ENCODE peak calls at places on chromosomes 16 and 17, in four cellular contexts. One of them, this sample, is unnamed.

GRCh38 chr16:13923703-13924298 is 3.8 kb downstream of the ERCC4 start:
- DNase-seq in K562: peak
- DNase-seq in A549: peak
- DNase-seq in HepG2: peak
- DNase-seq in this sample: no peak

GRCh38 chr17:79912552-79913330 is 73.5 kb upstream of the CBX4 start:
- DNase-seq in K562: no peak
- DNase-seq in A549: no peak
- DNase-seq in HepG2: no peak
- DNase-seq in this sample: no peak

GRCh38 chr16:54265558-54266213 is 20.9 kb downstream of the IRX3 start:
- DNase-seq in K562: no peak
- DNase-seq in A549: no peak
- DNase-seq in HepG2: peak
- DNase-seq in this sample: no peak

GRCh38 chr17:51056813-51057510 is 63.7 kb downstream of the SPAG9 start:
- DNase-seq in K562: peak
- DNase-seq in A549: peak
- DNase-seq in HepG2: peak
- DNase-seq in this sample: peak

GRCh38 chr17:45160505-45161287 is 979 bp upstream of the HEXIM2 start:
- DNase-seq in K562: peak
- DNase-seq in A549: peak
- DNase-seq in HepG2: peak
- DNase-seq in this sample: peak

GRCh38 chr17:80130992-80131391 is 15.9 kb downstream of the EIF4A3 start:
- DNase-seq in K562: no peak
- DNase-seq in A549: no peak
- DNase-seq in HepG2: peak
- DNase-seq in this sample: no peak

GRCh38 chr16:66344533-66345145 is 21.9 kb upstream of the CDH5 start:
- DNase-seq in K562: peak
- DNase-seq in A549: peak
- DNase-seq in HepG2: peak
- DNase-seq in this sample: no peak

GRCh38 chr16:17331071-17331521 is 139.7 kb downstream of the XYLT1 start:
- DNase-seq in K562: no peak
- DNase-seq in A549: no peak
- DNase-seq in HepG2: no peak
- DNase-seq in this sample: no peak

GRCh38 chr16:58661199-58661830 is 23.3 kb downstream of the SLC38A7 start:
- DNase-seq in K562: peak
- DNase-seq in A549: peak
- DNase-seq in HepG2: peak
- DNase-seq in this sample: peak

GRCh38 chr16:68077866-68078725 is 7.1 kb upstream of the NFATC3 start:
- DNase-seq in K562: no peak
- DNase-seq in A549: no peak
- DNase-seq in HepG2: no peak
- DNase-seq in this sample: no peak

GRCh38 chr17:10668771-10669170 is 11.7 kb upstream of the MYH3 start:
- DNase-seq in K562: no peak
- DNase-seq in A549: peak
- DNase-seq in HepG2: no peak
- DNase-seq in this sample: no peak

GRCh38 chr16:46612121-46612520 is 9.1 kb downstream of the SHCBP1 start:
- DNase-seq in K562: no peak
- DNase-seq in A549: no peak
- DNase-seq in HepG2: no peak
- DNase-seq in this sample: no peak

GRCh38 chr17:78266231-78266631 is 34.8 kb downstream of the TMEM235 start:
- DNase-seq in K562: no peak
- DNase-seq in A549: no peak
- DNase-seq in HepG2: no peak
- DNase-seq in this sample: no peak

GRCh38 chr17:71023631-71024030 is 854.3 kb downstream of the KCNJ2 start:
- DNase-seq in K562: no peak
- DNase-seq in A549: no peak
- DNase-seq in HepG2: no peak
- DNase-seq in this sample: no peak

GRCh38 chr17:19712436-19713004 is 3.9 kb downstream of the SLC47A2 start:
- DNase-seq in K562: no peak
- DNase-seq in A549: no peak
- DNase-seq in HepG2: no peak
- DNase-seq in this sample: no peak

GRCh38 chr17:42325026-42325425 is 36.7 kb downstream of the STAT5A start:
- DNase-seq in K562: no peak
- DNase-seq in A549: peak
- DNase-seq in HepG2: no peak
- DNase-seq in this sample: no peak

GRCh38 chr16:81752225-81752875 is 26.7 kb upstream of the PLCG2 start:
- DNase-seq in K562: peak
- DNase-seq in A549: no peak
- DNase-seq in HepG2: no peak
- DNase-seq in this sample: no peak
- TF ChIP-seq NR3C1 in K562: no peak
- TF ChIP-seq NR3C1 in A549: no peak
- TF ChIP-seq NR3C1 in HepG2: no peak
- TF ChIP-seq NR3C1 in this sample: no peak

GRCh38 chr16:64412578-64413280 is 709.1 kb downstream of the CDH11 start:
- DNase-seq in K562: no peak
- DNase-seq in A549: no peak
- DNase-seq in HepG2: no peak
- DNase-seq in this sample: no peak

GRCh38 chr16:64421515-64421914 is 700.3 kb downstream of the CDH11 start:
- DNase-seq in K562: no peak
- DNase-seq in A549: no peak
- DNase-seq in HepG2: no peak
- DNase-seq in this sample: no peak

GRCh38 chr16:64417711-64418227 is 704.1 kb downstream of the CDH11 start:
- DNase-seq in K562: no peak
- DNase-seq in A549: no peak
- DNase-seq in HepG2: no peak
- DNase-seq in this sample: no peak

GRCh38 chr16:64419832-64420231 is 702.0 kb downstream of the CDH11 start:
- DNase-seq in K562: no peak
- DNase-seq in A549: no peak
- DNase-seq in HepG2: no peak
- DNase-seq in this sample: no peak

GRCh38 chr16:64416232-64417010 is 705.4 kb downstream of the CDH11 start:
- DNase-seq in K562: no peak
- DNase-seq in A549: no peak
- DNase-seq in HepG2: no peak
- DNase-seq in this sample: no peak
- TF ChIP-seq ESRRA in K562: no peak
- TF ChIP-seq ESRRA in A549: no peak
- TF ChIP-seq ESRRA in HepG2: no peak
- TF ChIP-seq ESRRA in this sample: no peak

DNA sequence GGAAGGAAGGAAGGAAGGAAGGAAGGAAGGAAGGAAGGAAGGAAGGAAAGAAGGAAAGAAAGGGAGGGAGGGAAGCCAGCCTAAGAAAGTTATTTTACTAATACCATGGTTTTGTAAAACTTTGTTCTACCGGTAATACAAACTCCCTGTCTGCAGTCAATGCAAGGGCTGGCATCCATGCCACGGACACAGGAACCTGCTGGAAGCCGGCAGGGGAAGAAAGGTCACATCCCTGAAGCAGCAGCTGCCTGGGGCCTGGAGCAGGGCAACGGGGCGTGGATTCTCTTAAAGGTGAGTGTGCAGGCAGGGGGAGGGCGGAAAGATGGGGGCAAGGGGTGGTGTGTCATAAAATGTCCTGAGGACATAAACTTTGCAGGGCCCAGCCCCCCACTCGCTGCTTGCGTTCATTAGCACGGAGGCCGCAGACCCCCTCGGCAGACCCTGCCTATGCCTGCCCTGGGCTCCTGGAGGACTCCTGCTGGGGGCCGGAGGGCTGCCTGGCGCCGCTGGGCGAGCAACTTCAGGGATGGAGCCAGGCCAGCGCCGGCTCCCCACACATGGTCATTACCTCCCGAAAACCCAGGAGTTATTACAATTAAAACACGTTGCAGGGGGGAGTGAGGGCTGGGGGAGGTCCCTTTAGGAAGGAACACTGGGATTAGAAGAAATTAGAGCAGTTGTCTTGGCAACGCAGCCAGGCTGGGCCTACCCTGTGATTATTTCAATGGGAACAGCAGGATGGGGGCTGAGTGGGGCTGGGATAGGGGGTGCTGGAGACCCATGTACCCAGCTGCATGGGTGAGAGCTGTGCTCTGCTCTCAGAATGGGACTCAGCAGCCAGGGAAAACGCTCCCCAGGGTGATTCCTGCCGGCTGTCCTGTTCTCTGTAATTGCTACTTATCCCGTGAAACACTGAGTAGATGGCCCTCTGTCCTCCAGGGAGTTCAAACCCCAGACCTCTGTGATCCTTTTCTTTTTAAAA is 257.9 kb downstream of the SOX9 start:
- DNase-seq in K562: no peak
- DNase-seq in A549: no peak
- DNase-seq in HepG2: no peak
- DNase-seq in this sample: no peak
- TF ChIP-seq NR3C1 in K562: no peak
- TF ChIP-seq NR3C1 in A549: no peak
- TF ChIP-seq NR3C1 in HepG2: no peak
- TF ChIP-seq NR3C1 in this sample: no peak

DNA sequence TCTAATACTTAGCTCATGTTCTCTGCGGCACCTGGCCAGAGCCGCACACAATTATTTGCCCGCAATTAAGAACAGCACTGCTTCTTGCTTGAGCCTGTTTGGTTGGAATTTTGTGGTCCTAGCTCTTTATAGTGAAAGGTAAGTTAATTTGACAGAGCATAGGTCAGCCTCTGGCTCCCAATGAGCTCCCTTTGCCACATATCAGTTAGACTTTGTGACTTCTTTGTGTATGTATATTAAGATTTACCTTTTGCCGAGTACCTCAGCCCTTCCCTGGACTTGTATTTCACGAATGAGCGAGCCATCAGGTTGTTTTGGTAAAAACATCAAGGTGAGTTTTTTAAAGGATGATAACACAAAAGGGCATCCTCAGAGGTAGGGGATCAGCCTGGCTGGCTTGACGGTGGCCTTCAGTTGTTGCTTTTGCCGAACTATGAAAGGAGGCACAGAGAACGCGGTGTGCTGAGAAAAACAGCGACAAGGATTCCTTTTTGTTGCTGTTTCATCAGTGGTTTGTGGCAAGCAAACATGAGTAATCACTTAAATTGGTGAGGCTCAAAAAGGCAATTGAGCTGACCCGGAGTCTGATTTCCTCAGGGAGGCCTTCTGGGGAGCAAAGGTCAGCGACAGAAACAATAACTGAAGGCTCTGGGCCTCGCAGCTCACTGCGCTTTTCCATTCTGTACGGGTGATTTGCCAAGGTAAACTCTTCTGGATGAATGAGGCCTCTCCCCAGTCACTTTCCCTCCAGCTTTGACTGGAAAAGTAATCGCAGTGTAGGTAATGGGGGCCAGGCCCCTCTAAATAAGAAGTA is 163.6 kb downstream of the HS3ST3A1 start:
- DNase-seq in K562: no peak
- DNase-seq in A549: no peak
- DNase-seq in HepG2: peak
- DNase-seq in this sample: no peak
- TF ChIP-seq ESRRA in K562: no peak
- TF ChIP-seq ESRRA in A549: no peak
- TF ChIP-seq ESRRA in HepG2: peak
- TF ChIP-seq ESRRA in this sample: no peak

DNA sequence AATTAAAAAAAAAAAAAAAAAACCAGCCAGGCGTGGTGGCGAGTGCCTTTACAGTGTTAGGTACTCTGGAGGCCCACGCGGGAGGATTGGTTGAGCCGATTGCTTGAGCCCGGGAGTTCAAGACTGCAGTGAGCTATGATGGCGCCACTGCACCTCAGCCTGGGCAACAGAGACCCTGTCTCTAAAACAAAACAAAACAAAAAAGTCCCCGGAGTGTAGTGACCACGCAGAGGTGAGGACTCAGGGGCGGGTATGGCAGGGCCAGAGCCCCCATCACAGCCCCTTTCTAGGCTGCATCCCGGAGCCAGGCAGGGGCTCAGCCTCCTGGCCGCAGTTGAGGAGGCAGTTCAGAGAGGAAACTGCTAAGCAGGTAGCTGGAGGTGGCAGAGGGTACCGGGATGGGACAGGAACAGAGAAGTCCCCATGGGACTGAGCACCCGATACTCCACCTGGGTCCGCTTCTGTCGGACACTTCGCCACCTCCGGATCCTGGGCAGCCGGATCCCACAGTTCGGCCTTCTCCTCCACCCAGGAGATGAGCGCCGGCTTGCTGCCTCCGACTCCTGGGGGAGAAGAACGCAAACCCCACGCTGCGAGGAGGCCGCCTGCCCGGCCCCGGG is 800 bp downstream of the ZNF747 start:
- DNase-seq in K562: no peak
- DNase-seq in A549: no peak
- DNase-seq in HepG2: no peak
- DNase-seq in this sample: no peak
- TF ChIP-seq NR3C1 in K562: no peak
- TF ChIP-seq NR3C1 in A549: no peak
- TF ChIP-seq NR3C1 in HepG2: no peak
- TF ChIP-seq NR3C1 in this sample: no peak

GRCh38 chr17:39674702-39675389 is 6.6 kb downstream of the PNMT start:
- DNase-seq in K562: peak
- DNase-seq in A549: peak
- DNase-seq in HepG2: peak
- DNase-seq in this sample: no peak
- TF ChIP-seq ESRRA in K562: no peak
- TF ChIP-seq ESRRA in A549: no peak
- TF ChIP-seq ESRRA in HepG2: no peak
- TF ChIP-seq ESRRA in this sample: no peak

GRCh38 chr16:84559311-84559932 is 55.0 kb upstream of the MEAK7 start:
- DNase-seq in K562: no peak
- DNase-seq in A549: no peak
- DNase-seq in HepG2: no peak
- DNase-seq in this sample: no peak

GRCh38 chr16:84555418-84556196 is 51.1 kb upstream of the MEAK7 start:
- DNase-seq in K562: no peak
- DNase-seq in A549: no peak
- DNase-seq in HepG2: no peak
- DNase-seq in this sample: no peak

GRCh38 chr16:84554627-84555328 is 50.3 kb upstream of the MEAK7 start:
- DNase-seq in K562: no peak
- DNase-seq in A549: no peak
- DNase-seq in HepG2: peak
- DNase-seq in this sample: no peak

GRCh38 chr16:84557504-84557903 is 53.0 kb upstream of the MEAK7 start:
- DNase-seq in K562: no peak
- DNase-seq in A549: no peak
- DNase-seq in HepG2: no peak
- DNase-seq in this sample: no peak

GRCh38 chr16:84557059-84557458 is 52.6 kb upstream of the MEAK7 start:
- DNase-seq in K562: no peak
- DNase-seq in A549: no peak
- DNase-seq in HepG2: no peak
- DNase-seq in this sample: no peak
- TF ChIP-seq NR3C1 in K562: no peak
- TF ChIP-seq NR3C1 in A549: no peak
- TF ChIP-seq NR3C1 in HepG2: no peak
- TF ChIP-seq NR3C1 in this sample: no peak